ENCODE peak calls at places on chromosomes 4 and X, in five cellular contexts. I, O, C, F and Z are unnamed samples.

GRCh38 chrX:78024349-78025108 is 55.1 kb upstream of the PGAM4 start:
- DNase-seq in O (peak; percentile 71), I (no peak), C (no peak), F (peak; percentile 43), Z (no peak)

GRCh38 chr4:2359591-2360390 is 58.7 kb downstream of the ZFYVE28 start:
- DNase-seq in O (no peak), I (no peak), F (no peak), C (peak; percentile 48), Z (no peak)

GRCh38 chrX:120293015-120293414 is 18.2 kb downstream of the TMEM255A start:
- DNase-seq in O (no peak), F (no peak), C (no peak), I (no peak), Z (no peak)

GRCh38 chrX:44897539-44897938 is 24.6 kb downstream of the KDM6A start:
- DNase-seq in C (no peak), I (no peak), F (no peak), O (no peak), Z (no peak)

GRCh38 chr4:146846882-146847281 is 98.8 kb downstream of the TTC29 start:
- DNase-seq in F (no peak), O (no peak), C (no peak), I (no peak), Z (no peak)

GRCh38 chr4:156971623-156972369 is at the start of gene PDGFC:
- DNase-seq in I (peak; percentile 83), C (peak; percentile 92), O (peak; percentile 75), F (no peak), Z (peak; percentile 58)

GRCh38 chr4:112910109-112910736 is 139.2 kb upstream of the ANK2 start:
- DNase-seq in C (no peak), I (no peak), O (no peak), F (no peak), Z (no peak)

GRCh38 chr4:101271516-101271915 is 75.8 kb downstream of the PPP3CA start:
- DNase-seq in C (no peak), O (no peak), I (no peak), F (no peak), Z (no peak)

GRCh38 chr4:68209003-68209402 is 36.5 kb downstream of the TMPRSS11B start:
- DNase-seq in C (no peak), F (peak; percentile 8), I (no peak), O (no peak), Z (no peak)

GRCh38 chr4:32768664-32769389 is 2048.7 kb downstream of the PCDH7 start:
- DNase-seq in O (no peak), F (no peak), I (no peak), C (no peak), Z (no peak)

GRCh38 chr4:78661923-78662521 is 110.5 kb downstream of the ANXA3 start:
- DNase-seq in I (no peak), C (no peak), O (no peak), F (no peak), Z (no peak)

GRCh38 chr4:101119141-101119540 is 228.2 kb downstream of the PPP3CA start:
- DNase-seq in O (no peak), C (no peak), I (no peak), F (no peak), Z (no peak)

GRCh38 chr4:22434895-22435294 is 81.0 kb downstream of the ADGRA3 start:
- DNase-seq in O (peak; percentile 35), F (peak; percentile 13), C (no peak), I (peak; percentile 41), Z (no peak)

GRCh38 chrX:139758250-139758649 is 50.3 kb upstream of the MCF2 start:
- DNase-seq in I (no peak), O (no peak), F (no peak), C (no peak), Z (no peak)

GRCh38 chr4:186700746-186701145 is 22.9 kb downstream of the FAT1 start:
- DNase-seq in C (no peak), I (peak; percentile 78), O (no peak), F (no peak), Z (peak; percentile 36)

GRCh38 chrX:8636442-8636841 is 95.5 kb downstream of the ANOS1 start:
- DNase-seq in I (no peak), F (no peak), O (no peak), C (no peak), Z (no peak)

GRCh38 chr4:153188966-153189801 is 15.1 kb upstream of the TRIM2 start:
- DNase-seq in I (no peak), F (no peak), C (no peak), O (peak; percentile 42), Z (no peak)

GRCh38 chrX:254630-255215 is 26.5 kb upstream of the PLCXD1 start:
- DNase-seq in I (no peak), C (no peak), F (no peak), O (peak; percentile 22), Z (peak; percentile 84)

GRCh38 chrX:120309873-120310730 is 1.2 kb downstream of the TMEM255A start:
- DNase-seq in F (no peak), I (no peak), C (no peak), O (no peak), Z (no peak)

GRCh38 chrX:36908801-36909403 is 99.3 kb upstream of the FAM47C start:
- DNase-seq in F (peak; percentile 4), I (no peak), C (no peak), O (no peak), Z (no peak)

GRCh38 chr4:150961566-150961965 is 53.5 kb downstream of the LRBA start:
- DNase-seq in O (no peak), C (no peak), F (no peak), I (no peak), Z (no peak)

GRCh38 chr4:175767130-175767529 is 44.9 kb downstream of the GPM6A start:
- DNase-seq in C (no peak), I (no peak), O (no peak), F (no peak), Z (no peak)

GRCh38 chr4:175127314-175127713 is 209.2 kb downstream of the ADAM29 start:
- DNase-seq in O (no peak), I (no peak), C (no peak), F (no peak), Z (no peak)

DNA sequence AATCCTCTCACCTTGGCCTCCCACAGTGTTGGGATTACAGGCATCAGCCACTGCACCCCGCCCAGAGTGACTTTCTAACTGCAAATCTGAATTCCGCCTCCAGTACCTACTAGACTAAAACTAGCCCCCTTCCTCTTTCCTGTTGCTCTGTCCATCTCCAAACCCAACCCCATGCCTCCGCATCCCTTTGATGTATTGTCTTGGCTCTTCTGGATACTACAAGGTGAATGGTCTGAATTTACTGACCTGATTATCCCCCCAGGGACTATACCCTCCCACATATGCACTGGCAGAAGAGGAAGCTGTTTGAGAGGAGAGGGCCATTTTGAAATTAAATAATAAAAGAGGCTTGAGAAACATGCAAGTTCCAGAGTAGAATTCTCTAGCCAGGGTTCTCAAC is 17.7 kb upstream of the TFDP3 start:
- DNase-seq in O (no peak), F (no peak), C (no peak), I (no peak), Z (no peak)
- TF ChIP-seq CTCF in O (no peak), F (no peak), C (no peak), I (no peak), Z (no peak)

DNA sequence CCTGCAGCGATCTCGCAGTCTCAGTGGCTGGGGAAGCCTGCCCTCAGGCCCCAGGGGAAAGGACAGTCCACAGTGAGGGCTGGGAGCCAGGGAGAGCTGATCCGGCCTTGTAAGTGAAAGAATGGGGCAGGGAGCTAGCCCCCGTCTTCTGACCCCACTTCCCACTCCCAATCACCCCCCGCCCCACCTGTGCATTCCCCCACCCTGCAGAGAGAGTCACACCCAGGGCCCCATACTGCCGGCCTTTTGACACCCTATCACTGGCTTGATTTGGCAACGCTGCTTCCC is 3.8 kb downstream of the ARHGAP4 start:
- DNase-seq in C (no peak), F (no peak), I (no peak), O (no peak), Z (no peak)
- H3K4me3 ChIP-seq in C (no peak overlapping the region), F (no peak overlapping the region), I (no peak overlapping the region), O (no peak overlapping the region), Z (no peak overlapping the region)

GRCh38 chrX:136097871-136098805 is 49.2 kb upstream of the FHL1 start:
- DNase-seq in O (no peak), F (no peak), C (no peak), I (no peak), Z (no peak)
- TF ChIP-seq POLR2A in O (no peak), F (no peak), C (no peak), I (no peak), Z (no peak)

DNA sequence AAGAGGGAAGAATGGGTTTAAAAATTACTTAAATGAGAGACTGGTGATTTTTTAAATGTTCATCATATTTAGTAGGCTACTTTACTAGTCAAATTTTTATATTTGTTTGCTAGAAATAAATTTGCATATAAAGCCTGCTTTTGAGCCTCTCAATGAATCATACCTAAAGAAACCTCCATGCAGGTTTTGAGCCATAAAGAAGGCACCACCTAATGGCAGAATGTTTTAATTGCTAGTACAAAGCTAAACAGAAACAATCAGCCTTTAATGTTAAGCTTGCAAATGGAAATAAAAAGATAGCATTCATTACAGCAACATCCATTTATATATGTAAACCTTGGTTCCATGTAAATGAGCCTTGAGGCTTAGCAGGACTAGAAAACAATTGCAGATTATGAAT is 989.7 kb downstream of the CCSER1 start:
- DNase-seq in C (no peak), O (no peak), I (no peak), F (peak; percentile 12), Z (no peak)
- TF ChIP-seq CTCF in C (peak; percentile 20), O (no peak), I (no peak), F (peak; percentile 29), Z (no peak)

GRCh38 chr4:184096561-184097239 is 121.0 kb downstream of the ENPP6 start:
- DNase-seq in C (no peak), I (no peak), O (no peak), F (no peak), Z (no peak)
- H3K4me3 ChIP-seq in C (no peak overlapping the region), I (peak overlapping the region; percentile 43), O (peak overlapping the region; percentile 21), F (no peak overlapping the region), Z (no peak overlapping the region)

GRCh38 chrX:154473683-154474082 is 5.4 kb downstream of the LAGE3 start:
- DNase-seq in I (no peak), C (no peak), O (no peak), F (no peak), Z (no peak)

GRCh38 chrX:154477891-154478477 is 1.1 kb downstream of the LAGE3 start:
- DNase-seq in O (no peak), F (no peak), C (no peak), I (no peak), Z (no peak)

GRCh38 chrX:154472685-154473632 is 6.1 kb downstream of the LAGE3 start:
- DNase-seq in F (no peak), C (no peak), O (no peak), I (no peak), Z (no peak)

GRCh38 chrX:154478728-154479622 is at the start of gene LAGE3:
- DNase-seq in C (peak; percentile 95), I (peak; percentile 94), F (peak; percentile 69), O (peak; percentile 95), Z (peak; percentile 98)

GRCh38 chrX:154476821-154477220 is 2.3 kb downstream of the LAGE3 start:
- DNase-seq in C (no peak), I (no peak), O (no peak), F (no peak), Z (no peak)
- TF ChIP-seq POLR2A in C (no peak), I (no peak), O (no peak), F (no peak), Z (no peak)

DNA sequence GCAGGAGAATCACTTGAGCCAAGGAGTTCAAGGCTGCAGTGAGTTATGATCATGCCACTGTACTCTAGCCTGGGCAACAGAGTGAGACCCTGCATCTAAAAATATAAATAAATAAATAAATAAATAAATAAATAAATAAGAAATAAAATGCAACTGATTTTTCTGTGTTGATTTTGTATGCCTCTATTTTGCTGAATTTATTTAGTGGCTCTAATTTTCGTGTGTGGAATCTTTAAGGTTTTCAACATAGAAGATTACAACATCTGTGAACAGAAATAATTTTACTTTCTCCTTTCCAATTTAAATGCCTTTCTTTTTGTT is 30.9 kb upstream of the ABCG2 start:
- DNase-seq in F (no peak), O (no peak), C (no peak), I (no peak), Z (no peak)
- TF ChIP-seq CTCF in F (no peak), O (no peak), C (no peak), I (no peak), Z (no peak)